ENCODE peak calls at places on chromosomes 1 and 21, in eight cellular contexts. E is T1000; Z is NCI-H2081; J is AG08396; Q is endodermal cell; C is upper lobe of right lung; U is stimulated activated CD4-positive, alpha-beta T cell treated with anti-CD3 and anti-CD28 coated beads, Interleukin-2, amount 100 ng/mL, for 48 hours; R is NCI-H1417. T is an unnamed sample.
A peak's percentile ranks its signal among the peaks of the same experiment; 100 is the strongest.

GRCh38 chr1:207453710-207454045 is 450 bp upstream of the CR2 start:
- DNase-seq in J (no peak), C (no peak), E (no peak), R (no peak), Q (no peak), Z (no peak), U (no peak), T (no peak)

GRCh38 chr1:15430787-15431570 is 7.3 kb upstream of the CTRC start:
- DNase-seq in J (peak; percentile 86), Z (peak; percentile 6), C (peak; percentile 83), R (peak; percentile 29), U (peak; percentile 83), E (no peak), Q (peak; percentile 97), T (peak; percentile 10)

GRCh38 chr1:23980725-23981063 is 567 bp upstream of the SRSF10 start:
- DNase-seq in E (no peak), U (peak; percentile 45), C (no peak), J (peak; percentile 43), Z (no peak), Q (peak; percentile 73), R (no peak), T (peak; percentile 33)

GRCh38 chr1:92575123-92575522 is 88.4 kb upstream of the GFI1 start:
- DNase-seq in R (no peak), C (no peak), Z (no peak), E (no peak), J (no peak), Q (no peak), U (no peak), T (no peak)

GRCh38 chr1:33878392-33878791 is 14.5 kb downstream of the HMGB4 start:
- DNase-seq in Z (no peak), R (no peak), U (no peak), E (no peak), J (no peak), Q (no peak), C (no peak), T (no peak)

GRCh38 chr1:109923131-109923945 is 12.7 kb downstream of the CSF1 start:
- DNase-seq in U (no peak), C (no peak), J (no peak), E (no peak), Z (no peak), Q (peak; percentile 88), R (no peak), T (no peak)

GRCh38 chr1:94983343-94983742 is 56.4 kb upstream of the CNN3 start:
- DNase-seq in Z (no peak), U (no peak), R (no peak), C (no peak), J (peak; percentile 23), Q (no peak), E (no peak), T (no peak)

GRCh38 chr21:31874817-31875216 is 2.0 kb downstream of the HUNK start:
- DNase-seq in E (no peak), R (peak; percentile 15), Z (no peak), C (no peak), J (no peak), Q (peak; percentile 81), U (no peak), T (no peak)

GRCh38 chr1:178094752-178095645 is 1.1 kb downstream of the RASAL2 start:
- DNase-seq in Z (no peak), C (no peak), E (no peak), R (peak; percentile 30), U (no peak), J (peak; percentile 33), Q (no peak), T (no peak)

GRCh38 chr21:46392921-46393320 is 65.8 kb upstream of the DIP2A start:
- DNase-seq in U (no peak), Z (no peak), R (no peak), J (peak; percentile 45), E (no peak), Q (no peak), C (no peak), T (no peak)

GRCh38 chr1:21232044-21232443 is 55.3 kb upstream of the EIF4G3 start:
- DNase-seq in U (no peak), Z (peak; percentile 53), C (no peak), Q (peak; percentile 75), E (peak; percentile 30), R (peak; percentile 19), J (peak; percentile 69), T (peak; percentile 1)

GRCh38 chr21:17784604-17785402 is 34.4 kb downstream of the C21orf91 start:
- DNase-seq in E (no peak), Z (no peak), C (no peak), Q (no peak), J (no peak), R (no peak), U (no peak), T (no peak)

GRCh38 chr1:233509596-233509995 is 104.3 kb upstream of the KCNK1 start:
- DNase-seq in U (no peak), E (no peak), C (no peak), Z (no peak), J (no peak), R (no peak), Q (no peak), T (no peak)